ENCODE peak calls at places on chromosomes 11 and 22, in five cellular contexts. I is AG10803, Z is MM.1S, D is heart left ventricle, L is cardiac fibroblast. S is an unnamed sample.

GRCh38 chr22:43343262-43343988 is at the start of gene SCUBE1:
- DNase-seq in L (peak; percentile 29), I (no peak), D (peak; percentile 84), Z (peak; percentile 66), S (peak; percentile 48)

GRCh38 chr11:115672999-115673411 is 168.8 kb upstream of the CADM1 start:
- DNase-seq in Z (no peak), L (peak; percentile 42), D (no peak), I (peak; percentile 84), S (no peak)

GRCh38 chr11:35257287-35257686 is 118.3 kb downstream of the CD44 start:
- DNase-seq in Z (peak; percentile 80), D (no peak), I (no peak), L (no peak), S (no peak)

GRCh38 chr11:71971676-71972075 is 27.0 kb upstream of the IL18BP start:
- DNase-seq in L (no peak), Z (no peak), I (no peak), D (no peak), S (no peak)

GRCh38 chr22:31150615-31151014 is 9.4 kb upstream of the RNF185 start:
- DNase-seq in D (no peak), I (no peak), L (no peak), Z (no peak), S (no peak)

GRCh38 chr11:114070464-114071139 is 11.1 kb downstream of the ZBTB16 start:
- DNase-seq in D (no peak), I (no peak), Z (no peak), L (no peak), S (no peak)

GRCh38 chr11:30789270-30789669 is 203.1 kb upstream of the MPPED2 start:
- DNase-seq in L (peak; percentile 1), D (no peak), Z (no peak), I (peak; percentile 84), S (peak; percentile 23)

GRCh38 chr11:89504270-89504669 is 13.1 kb upstream of the NOX4 start:
- DNase-seq in Z (no peak), D (no peak), L (no peak), I (no peak), S (no peak)

GRCh38 chr11:76604652-76605241 is 65.8 kb downstream of the LRRC32 start:
- DNase-seq in L (peak; percentile 90), Z (no peak), D (peak; percentile 78), I (peak; percentile 93), S (no peak)

GRCh38 chr11:69057801-69058200 is 9.1 kb downstream of the TPCN2 start:
- DNase-seq in D (no peak), I (no peak), L (no peak), Z (no peak), S (no peak)
- TF ChIP-seq CTCF in D (no peak), I (no peak), L (no peak), Z (no peak), S (no peak)

GRCh38 chr11:12693075-12693473 is 18.9 kb downstream of the TEAD1 start:
- DNase-seq in Z (no peak), D (no peak), I (no peak), L (peak; percentile 37), S (no peak)
- H3K4me3 ChIP-seq in Z (no peak overlapping the region), D (peak overlapping the region; percentile 21), I (peak overlapping the region; percentile 27), L (no peak overlapping the region), S (no peak overlapping the region)

GRCh38 chr11:14622241-14622954 is 21.2 kb upstream of the PDE3B start:
- DNase-seq in L (no peak), D (no peak), Z (no peak), I (no peak), S (no peak)
- TF ChIP-seq CTCF in L (no peak), D (no peak), Z (no peak), I (no peak), S (no peak)

GRCh38 chr11:7485136-7485853 is at the start of gene OLFML1:
- DNase-seq in Z (no peak), L (peak; percentile 26), I (peak; percentile 31), D (no peak), S (no peak)

GRCh38 chr11:7488681-7489080 is 3.4 kb downstream of the OLFML1 start:
- DNase-seq in Z (no peak), I (no peak), D (no peak), L (no peak), S (no peak)

GRCh38 chr11:7485854-7486425 is 634 bp downstream of the OLFML1 start:
- DNase-seq in D (no peak), L (no peak), Z (no peak), I (no peak), S (no peak)

GRCh38 chr11:7487360-7487759 is 2.1 kb downstream of the OLFML1 start:
- DNase-seq in Z (no peak), D (no peak), I (no peak), L (no peak), S (no peak)

GRCh38 chr11:7486731-7487130 is 1.4 kb downstream of the OLFML1 start:
- DNase-seq in I (peak; percentile 23), Z (no peak), D (no peak), L (no peak), S (no peak)
- H3K4me3 ChIP-seq in I (no peak overlapping the region), Z (no peak overlapping the region), D (peak overlapping the region; percentile 52), L (no peak overlapping the region), S (no peak overlapping the region)

GRCh38 chr11:63369971-63370588 is 495 bp downstream of the SLC22A9 start:
- DNase-seq in L (no peak), Z (no peak), I (no peak), D (no peak), S (no peak)

GRCh38 chr11:63371396-63371795 is 1.8 kb downstream of the SLC22A9 start:
- DNase-seq in I (no peak), D (no peak), Z (no peak), L (no peak), S (no peak)

DNA sequence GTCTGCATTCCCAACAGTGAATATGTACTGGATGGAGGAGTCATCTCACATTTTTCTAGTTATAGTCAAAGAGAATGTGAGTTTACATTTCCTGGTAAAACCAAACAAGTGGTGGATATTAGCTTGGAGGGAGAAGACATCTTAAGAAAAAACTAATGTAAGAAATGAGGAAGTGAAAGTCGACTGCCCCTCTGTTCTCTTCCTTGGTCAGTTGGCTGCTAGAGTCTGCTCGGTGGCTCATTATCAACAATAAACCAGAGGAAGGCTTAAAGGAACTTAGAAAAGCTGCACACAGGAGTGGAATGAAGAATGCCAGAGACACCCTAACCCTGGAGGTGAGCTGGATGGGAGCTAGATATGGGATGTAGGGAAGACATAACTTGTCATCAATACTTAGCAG is 5.8 kb downstream of the SLC22A9 start:
- DNase-seq in I (no peak), D (no peak), Z (peak; percentile 47), L (no peak), S (no peak)
- TF ChIP-seq CTCF in I (no peak), D (no peak), Z (no peak), L (no peak), S (no peak)

GRCh38 chr11:44068180-44068579 is 2.1 kb downstream of the ACCS start:
- DNase-seq in Z (no peak), L (no peak), I (no peak), D (no peak), S (no peak)

GRCh38 chr11:44065851-44066731 is at the start of gene ACCS:
- DNase-seq in Z (peak; percentile 87), D (peak; percentile 97), L (peak; percentile 99), I (peak; percentile 97), S (peak; percentile 87)

GRCh38 chr11:44065161-44065571 is 904 bp upstream of the ACCS start:
- DNase-seq in Z (no peak), D (no peak), I (no peak), L (no peak), S (no peak)

GRCh38 chr11:44066732-44067131 is 662 bp downstream of the ACCS start:
- DNase-seq in D (no peak), Z (no peak), L (peak; percentile 79), I (peak; percentile 65), S (peak; percentile 79)

GRCh38 chr11:44067266-44067665 is 1.2 kb downstream of the ACCS start:
- DNase-seq in L (no peak), I (no peak), D (no peak), Z (no peak), S (no peak)
- H3K4me3 ChIP-seq in L (no peak overlapping the region), I (peak overlapping the region; percentile 77), D (peak overlapping the region; percentile 77), Z (no peak overlapping the region), S (no peak overlapping the region)

GRCh38 chr11:57457643-57458023 is 2.7 kb upstream of the RTN4RL2 start:
- DNase-seq in Z (no peak), L (no peak), I (no peak), D (no peak), S (no peak)
- TF ChIP-seq CTCF in Z (no peak), L (no peak), I (no peak), D (no peak), S (no peak)

DNA sequence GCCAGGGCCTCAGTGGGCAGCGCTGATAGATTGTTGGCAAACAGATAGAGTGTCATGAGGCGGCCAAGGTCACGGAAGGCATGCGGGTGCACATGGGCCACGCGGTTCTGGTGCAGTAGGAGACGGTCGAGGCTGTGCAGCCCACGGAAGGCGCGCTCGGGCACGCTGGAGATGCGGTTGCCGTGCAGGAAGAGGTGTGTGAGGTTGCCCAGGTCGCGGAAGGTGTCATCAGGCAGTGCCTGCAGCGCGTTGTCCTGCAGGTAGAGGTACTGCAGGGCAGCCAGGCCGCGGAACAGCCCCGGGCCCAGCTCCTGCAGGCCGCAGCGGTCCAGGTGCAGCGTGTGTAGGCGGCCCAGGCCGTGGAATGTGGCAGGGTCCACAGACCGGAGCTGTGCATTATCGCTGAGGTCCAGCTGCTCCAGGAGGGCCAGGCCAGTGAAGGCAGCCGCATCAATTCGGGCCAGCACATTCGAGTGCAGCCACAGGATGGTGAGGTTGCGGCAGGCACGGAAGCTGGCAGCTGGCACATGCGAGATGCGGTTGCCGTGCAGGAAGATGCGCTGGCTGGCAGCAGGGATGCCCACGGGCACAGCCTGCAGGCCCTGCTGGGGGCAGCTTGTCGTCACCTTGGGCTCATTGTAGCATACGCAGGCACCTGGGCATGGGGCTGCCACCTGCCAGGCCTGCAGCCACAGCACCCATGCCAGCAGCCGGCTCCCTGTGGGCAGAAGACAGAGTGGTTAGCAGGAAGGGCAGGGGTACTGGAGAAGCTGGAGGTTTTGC is 25.5 kb downstream of the RTN4R start:
- DNase-seq in I (no peak), Z (no peak), D (no peak), L (no peak), S (no peak)
- H3K4me3 ChIP-seq in I (no peak overlapping the region), Z (no peak overlapping the region), D (no peak overlapping the region), L (no peak overlapping the region), S (no peak overlapping the region)

S was measured in epithelial cell of esophagus.